ENCODE peak calls at places on chromosomes 16 and 17, in nine cellular contexts. One of them, this sample, is unnamed.

GRCh38 chr17:35726609-35727460 is 4.6 kb upstream of the RASL10B start:
- DNase-seq in esophagus squamous epithelium: no peak
- DNase-seq in cardiac muscle cell: peak; percentile 89
- DNase-seq in A549: no peak
- DNase-seq in vagina: no peak
- DNase-seq in progenitor cell of endocrine pancreas: no peak
- DNase-seq in nephron progenitor cell: peak; percentile 64
- DNase-seq in ovary: peak; percentile 59
- DNase-seq in fibroblast of mammary gland: peak; percentile 80
- DNase-seq in this sample: peak; percentile 75

GRCh38 chr17:57281887-57282653 is 25.7 kb downstream of the MSI2 start:
- DNase-seq in esophagus squamous epithelium: no peak
- DNase-seq in nephron progenitor cell: no peak
- DNase-seq in fibroblast of mammary gland: no peak
- DNase-seq in ovary: no peak
- DNase-seq in cardiac muscle cell: no peak
- DNase-seq in A549: no peak
- DNase-seq in progenitor cell of endocrine pancreas: no peak
- DNase-seq in vagina: no peak
- DNase-seq in this sample: no peak

GRCh38 chr16:18804540-18804939 is 3.2 kb upstream of the ARL6IP1 start:
- DNase-seq in progenitor cell of endocrine pancreas: no peak
- DNase-seq in cardiac muscle cell: no peak
- DNase-seq in ovary: no peak
- DNase-seq in fibroblast of mammary gland: no peak
- DNase-seq in A549: no peak
- DNase-seq in nephron progenitor cell: no peak
- DNase-seq in vagina: no peak
- DNase-seq in esophagus squamous epithelium: no peak
- DNase-seq in this sample: no peak

GRCh38 chr17:44830359-44831269 is 527 bp upstream of the GJC1 start:
- DNase-seq in esophagus squamous epithelium: no peak
- DNase-seq in nephron progenitor cell: no peak
- DNase-seq in fibroblast of mammary gland: no peak
- DNase-seq in A549: peak; percentile 47
- DNase-seq in cardiac muscle cell: peak; percentile 53
- DNase-seq in ovary: peak; percentile 42
- DNase-seq in vagina: no peak
- DNase-seq in progenitor cell of endocrine pancreas: no peak
- DNase-seq in this sample: no peak

GRCh38 chr16:22177968-22178934 is 15.9 kb downstream of the SDR42E2 start:
- DNase-seq in A549: no peak
- DNase-seq in progenitor cell of endocrine pancreas: no peak
- DNase-seq in fibroblast of mammary gland: no peak
- DNase-seq in nephron progenitor cell: no peak
- DNase-seq in vagina: no peak
- DNase-seq in esophagus squamous epithelium: no peak
- DNase-seq in ovary: no peak
- DNase-seq in cardiac muscle cell: no peak
- DNase-seq in this sample: no peak

GRCh38 chr16:21277045-21277926 is 804 bp downstream of the CRYM start:
- DNase-seq in A549: no peak
- DNase-seq in ovary: no peak
- DNase-seq in vagina: no peak
- DNase-seq in progenitor cell of endocrine pancreas: no peak
- DNase-seq in nephron progenitor cell: no peak
- DNase-seq in esophagus squamous epithelium: no peak
- DNase-seq in fibroblast of mammary gland: no peak
- DNase-seq in cardiac muscle cell: no peak
- DNase-seq in this sample: no peak

GRCh38 chr17:31415640-31416502 is 24.4 kb downstream of the RAB11FIP4 start:
- DNase-seq in nephron progenitor cell: no peak
- DNase-seq in fibroblast of mammary gland: no peak
- DNase-seq in progenitor cell of endocrine pancreas: no peak
- DNase-seq in ovary: no peak
- DNase-seq in A549: no peak
- DNase-seq in esophagus squamous epithelium: no peak
- DNase-seq in vagina: no peak
- DNase-seq in cardiac muscle cell: no peak
- DNase-seq in this sample: no peak

GRCh38 chr16:30381351-30382041 is 865 bp downstream of the SEPTIN1 start:
- DNase-seq in cardiac muscle cell: no peak
- DNase-seq in progenitor cell of endocrine pancreas: no peak
- DNase-seq in fibroblast of mammary gland: no peak
- DNase-seq in A549: no peak
- DNase-seq in esophagus squamous epithelium: no peak
- DNase-seq in nephron progenitor cell: peak; percentile 53
- DNase-seq in ovary: no peak
- DNase-seq in vagina: no peak
- DNase-seq in this sample: no peak

GRCh38 chr17:38352245-38353083 is 820 bp downstream of the SOCS7 start:
- DNase-seq in fibroblast of mammary gland: peak; percentile 17
- DNase-seq in nephron progenitor cell: peak; percentile 54
- DNase-seq in A549: peak; percentile 29
- DNase-seq in cardiac muscle cell: peak; percentile 53
- DNase-seq in esophagus squamous epithelium: no peak
- DNase-seq in vagina: no peak
- DNase-seq in progenitor cell of endocrine pancreas: no peak
- DNase-seq in ovary: peak; percentile 52
- DNase-seq in this sample: no peak

GRCh38 chr17:45942284-45942683 is 47.9 kb downstream of the MAPT start:
- DNase-seq in progenitor cell of endocrine pancreas: no peak
- DNase-seq in fibroblast of mammary gland: peak; percentile 38
- DNase-seq in vagina: no peak
- DNase-seq in nephron progenitor cell: no peak
- DNase-seq in esophagus squamous epithelium: no peak
- DNase-seq in cardiac muscle cell: no peak
- DNase-seq in A549: no peak
- DNase-seq in ovary: peak; percentile 54
- DNase-seq in this sample: no peak

GRCh38 chr17:70017112-70017511 is 57.9 kb upstream of the KCNJ16 start:
- DNase-seq in cardiac muscle cell: no peak
- DNase-seq in A549: no peak
- DNase-seq in progenitor cell of endocrine pancreas: no peak
- DNase-seq in vagina: no peak
- DNase-seq in nephron progenitor cell: no peak
- DNase-seq in fibroblast of mammary gland: no peak
- DNase-seq in esophagus squamous epithelium: no peak
- DNase-seq in ovary: no peak
- DNase-seq in this sample: no peak

GRCh38 chr16:47317465-47318240 is 143.2 kb downstream of the ITFG1 start:
- DNase-seq in fibroblast of mammary gland: no peak
- DNase-seq in cardiac muscle cell: no peak
- DNase-seq in vagina: no peak
- DNase-seq in ovary: no peak
- DNase-seq in esophagus squamous epithelium: no peak
- DNase-seq in nephron progenitor cell: no peak
- DNase-seq in progenitor cell of endocrine pancreas: no peak
- DNase-seq in A549: no peak
- DNase-seq in this sample: no peak

GRCh38 chr17:50785942-50786570 is 18.7 kb upstream of the ANKRD40CL start:
- DNase-seq in esophagus squamous epithelium: no peak
- DNase-seq in nephron progenitor cell: no peak
- DNase-seq in vagina: no peak
- DNase-seq in progenitor cell of endocrine pancreas: no peak
- DNase-seq in cardiac muscle cell: no peak
- DNase-seq in A549: no peak
- DNase-seq in ovary: peak; percentile 57
- DNase-seq in fibroblast of mammary gland: peak; percentile 72
- DNase-seq in this sample: no peak

GRCh38 chr16:27972500-27972899 is 91.0 kb downstream of the GSG1L start:
- DNase-seq in ovary: no peak
- DNase-seq in fibroblast of mammary gland: peak; percentile 25
- DNase-seq in A549: peak; percentile 72
- DNase-seq in vagina: no peak
- DNase-seq in progenitor cell of endocrine pancreas: no peak
- DNase-seq in cardiac muscle cell: peak; percentile 42
- DNase-seq in nephron progenitor cell: peak; percentile 30
- DNase-seq in esophagus squamous epithelium: no peak
- DNase-seq in this sample: no peak

GRCh38 chr17:17055286-17056166 is 13.3 kb downstream of the MPRIP start:
- DNase-seq in cardiac muscle cell: no peak
- DNase-seq in A549: no peak
- DNase-seq in nephron progenitor cell: no peak
- DNase-seq in esophagus squamous epithelium: no peak
- DNase-seq in progenitor cell of endocrine pancreas: no peak
- DNase-seq in fibroblast of mammary gland: no peak
- DNase-seq in ovary: peak; percentile 23
- DNase-seq in vagina: no peak
- DNase-seq in this sample: no peak

GRCh38 chr17:47927821-47928400 is 13.5 kb upstream of the PNPO start:
- DNase-seq in fibroblast of mammary gland: no peak
- DNase-seq in cardiac muscle cell: no peak
- DNase-seq in A549: no peak
- DNase-seq in ovary: no peak
- DNase-seq in esophagus squamous epithelium: no peak
- DNase-seq in nephron progenitor cell: no peak
- DNase-seq in progenitor cell of endocrine pancreas: no peak
- DNase-seq in vagina: no peak
- DNase-seq in this sample: no peak

GRCh38 chr17:5422505-5422904 is 2.5 kb downstream of the RPAIN start:
- DNase-seq in A549: peak; percentile 50
- DNase-seq in cardiac muscle cell: no peak
- DNase-seq in esophagus squamous epithelium: no peak
- DNase-seq in ovary: no peak
- DNase-seq in progenitor cell of endocrine pancreas: no peak
- DNase-seq in vagina: no peak
- DNase-seq in nephron progenitor cell: no peak
- DNase-seq in fibroblast of mammary gland: peak; percentile 81
- DNase-seq in this sample: no peak
- TF ChIP-seq CTCF in A549: no peak
- TF ChIP-seq CTCF in cardiac muscle cell: no peak
- TF ChIP-seq CTCF in esophagus squamous epithelium: peak; percentile 24
- TF ChIP-seq CTCF in ovary: no peak
- TF ChIP-seq CTCF in progenitor cell of endocrine pancreas: no peak
- TF ChIP-seq CTCF in vagina: no peak
- TF ChIP-seq CTCF in nephron progenitor cell: no peak
- TF ChIP-seq CTCF in fibroblast of mammary gland: peak; percentile 18
- TF ChIP-seq CTCF in this sample: no peak

GRCh38 chr17:80894439-80894721 is 97.3 kb upstream of the CHMP6 start:
- DNase-seq in esophagus squamous epithelium: no peak
- DNase-seq in nephron progenitor cell: no peak
- DNase-seq in ovary: no peak
- DNase-seq in fibroblast of mammary gland: no peak
- DNase-seq in cardiac muscle cell: no peak
- DNase-seq in progenitor cell of endocrine pancreas: no peak
- DNase-seq in vagina: no peak
- DNase-seq in A549: peak; percentile 37
- DNase-seq in this sample: no peak
- TF ChIP-seq CTCF in esophagus squamous epithelium: peak; percentile 31
- TF ChIP-seq CTCF in nephron progenitor cell: no peak
- TF ChIP-seq CTCF in ovary: no peak
- TF ChIP-seq CTCF in fibroblast of mammary gland: no peak
- TF ChIP-seq CTCF in cardiac muscle cell: no peak
- TF ChIP-seq CTCF in progenitor cell of endocrine pancreas: no peak
- TF ChIP-seq CTCF in vagina: no peak
- TF ChIP-seq CTCF in A549: no peak
- TF ChIP-seq CTCF in this sample: no peak

DNA sequence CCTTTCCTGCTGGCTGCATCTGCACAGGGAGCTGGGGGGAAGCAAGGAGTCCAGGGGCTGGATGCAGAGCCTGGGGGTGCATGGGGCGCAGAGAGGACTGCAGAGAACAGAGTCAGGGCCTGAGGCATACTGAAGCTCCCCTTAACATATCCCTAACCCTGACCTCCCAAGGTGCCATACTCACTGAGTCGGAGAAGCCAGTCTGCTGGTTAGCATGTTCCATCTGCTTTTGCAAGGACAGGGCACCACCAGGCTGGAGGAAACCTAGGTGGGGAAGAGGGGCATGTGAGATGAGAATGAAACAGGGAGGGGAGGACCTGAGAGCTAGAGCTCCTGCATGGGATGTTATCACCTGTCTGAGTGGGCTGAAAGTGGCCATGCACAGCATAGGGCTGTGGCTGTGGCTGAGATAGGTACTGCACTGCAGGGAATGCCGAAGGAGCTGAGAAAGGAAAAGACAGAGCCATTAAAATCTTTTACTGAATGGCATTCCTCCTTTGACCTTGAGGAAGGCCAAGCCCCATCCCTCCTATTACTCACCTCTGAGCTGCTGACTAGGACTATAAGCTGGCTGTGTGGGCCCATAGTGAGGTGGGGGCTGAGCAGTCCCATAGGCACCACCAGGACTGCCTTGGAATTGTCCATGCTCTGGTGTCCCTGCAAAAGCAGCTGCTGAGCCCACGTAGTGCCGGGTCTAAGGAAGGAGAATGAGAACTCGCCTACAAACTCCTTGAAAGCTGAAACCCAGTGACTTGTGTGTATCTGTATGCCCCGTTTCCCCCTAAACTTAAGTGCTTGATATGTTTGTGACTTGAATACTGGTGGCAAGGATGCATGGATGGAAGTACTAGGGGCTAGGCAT is 1.9 kb downstream of the GPS2 start:
- DNase-seq in ovary: no peak
- DNase-seq in nephron progenitor cell: no peak
- DNase-seq in esophagus squamous epithelium: no peak
- DNase-seq in vagina: no peak
- DNase-seq in progenitor cell of endocrine pancreas: no peak
- DNase-seq in cardiac muscle cell: no peak
- DNase-seq in fibroblast of mammary gland: peak; percentile 21
- DNase-seq in A549: peak; percentile 67
- DNase-seq in this sample: no peak
- TF ChIP-seq CTCF in ovary: no peak
- TF ChIP-seq CTCF in nephron progenitor cell: no peak
- TF ChIP-seq CTCF in esophagus squamous epithelium: peak; percentile 49
- TF ChIP-seq CTCF in vagina: no peak
- TF ChIP-seq CTCF in progenitor cell of endocrine pancreas: peak; percentile 28
- TF ChIP-seq CTCF in cardiac muscle cell: no peak
- TF ChIP-seq CTCF in fibroblast of mammary gland: peak; percentile 7
- TF ChIP-seq CTCF in A549: no peak
- TF ChIP-seq CTCF in this sample: no peak

GRCh38 chr16:11562941-11563340 is 23.8 kb downstream of the LITAF start:
- DNase-seq in fibroblast of mammary gland: no peak
- DNase-seq in esophagus squamous epithelium: no peak
- DNase-seq in nephron progenitor cell: no peak
- DNase-seq in A549: no peak
- DNase-seq in vagina: no peak
- DNase-seq in cardiac muscle cell: no peak
- DNase-seq in ovary: no peak
- DNase-seq in progenitor cell of endocrine pancreas: no peak
- DNase-seq in this sample: no peak

GRCh38 chr16:11564046-11564926 is 22.4 kb downstream of the LITAF start:
- DNase-seq in vagina: no peak
- DNase-seq in nephron progenitor cell: no peak
- DNase-seq in esophagus squamous epithelium: no peak
- DNase-seq in cardiac muscle cell: no peak
- DNase-seq in fibroblast of mammary gland: no peak
- DNase-seq in A549: no peak
- DNase-seq in progenitor cell of endocrine pancreas: no peak
- DNase-seq in ovary: peak; percentile 25
- DNase-seq in this sample: no peak

GRCh38 chr16:11563493-11564040 is 23.2 kb downstream of the LITAF start:
- DNase-seq in vagina: no peak
- DNase-seq in A549: no peak
- DNase-seq in progenitor cell of endocrine pancreas: no peak
- DNase-seq in fibroblast of mammary gland: no peak
- DNase-seq in nephron progenitor cell: no peak
- DNase-seq in ovary: no peak
- DNase-seq in cardiac muscle cell: no peak
- DNase-seq in esophagus squamous epithelium: no peak
- DNase-seq in this sample: no peak

GRCh38 chr16:11566398-11566797 is 20.3 kb downstream of the LITAF start:
- DNase-seq in cardiac muscle cell: no peak
- DNase-seq in esophagus squamous epithelium: no peak
- DNase-seq in nephron progenitor cell: no peak
- DNase-seq in fibroblast of mammary gland: no peak
- DNase-seq in progenitor cell of endocrine pancreas: no peak
- DNase-seq in A549: no peak
- DNase-seq in vagina: no peak
- DNase-seq in ovary: no peak
- DNase-seq in this sample: no peak

GRCh38 chr16:11565665-11566064 is 21.1 kb downstream of the LITAF start:
- DNase-seq in cardiac muscle cell: no peak
- DNase-seq in fibroblast of mammary gland: no peak
- DNase-seq in A549: no peak
- DNase-seq in vagina: no peak
- DNase-seq in ovary: no peak
- DNase-seq in nephron progenitor cell: no peak
- DNase-seq in esophagus squamous epithelium: no peak
- DNase-seq in progenitor cell of endocrine pancreas: no peak
- DNase-seq in this sample: no peak
- TF ChIP-seq CTCF in cardiac muscle cell: no peak
- TF ChIP-seq CTCF in fibroblast of mammary gland: no peak
- TF ChIP-seq CTCF in A549: no peak
- TF ChIP-seq CTCF in vagina: no peak
- TF ChIP-seq CTCF in ovary: no peak
- TF ChIP-seq CTCF in nephron progenitor cell: no peak
- TF ChIP-seq CTCF in esophagus squamous epithelium: no peak
- TF ChIP-seq CTCF in progenitor cell of endocrine pancreas: no peak
- TF ChIP-seq CTCF in this sample: no peak